ENCODE peak calls at places on chromosome 9, in six cellular contexts. R, C, W, G, D and L are unnamed samples.

GRCh38 chr9:128153117-128153946 is 4.1 kb downstream of the LCN2 start:
- DNase-seq in D (no peak), R (no peak), W (no peak), G (no peak), C (no peak), L (peak)

GRCh38 chr9:133558191-133559126 is 24.0 kb downstream of the ADAMTSL2 start:
- DNase-seq in D (peak), R (no peak), W (peak), C (no peak), G (no peak), L (peak)

GRCh38 chr9:107732781-107733529 is 243.4 kb upstream of the KLF4 start:
- DNase-seq in D (no peak), C (peak), R (no peak), W (no peak), G (peak), L (no peak)

GRCh38 chr9:26551971-26552370 is 340.6 kb downstream of the CAAP1 start:
- DNase-seq in C (no peak), G (no peak), D (no peak), R (no peak), W (no peak), L (no peak)

GRCh38 chr9:6997330-6997729 is 239.6 kb downstream of the KDM4C start:
- DNase-seq in W (no peak), D (no peak), R (no peak), C (no peak), G (no peak), L (no peak)

GRCh38 chr9:21570643-21571275 is 88.6 kb upstream of the IFNE start:
- DNase-seq in G (no peak), C (no peak), R (no peak), W (no peak), D (no peak), L (no peak)

GRCh38 chr9:92538541-92538940 is 2.8 kb upstream of the ECM2 start:
- DNase-seq in G (no peak), D (no peak), R (no peak), W (no peak), C (no peak), L (no peak)

GRCh38 chr9:125513634-125514413 is 193.2 kb downstream of the MAPKAP1 start:
- DNase-seq in R (no peak), D (no peak), W (peak), G (peak), C (peak), L (peak)

GRCh38 chr9:134882204-134882785 is 1.7 kb downstream of the FCN2 start:
- DNase-seq in D (no peak), W (no peak), C (no peak), R (no peak), G (no peak), L (no peak)

GRCh38 chr9:106393226-106393625 is 469.7 kb upstream of the ZNF462 start:
- DNase-seq in W (no peak), D (no peak), R (no peak), G (no peak), C (no peak), L (no peak)

GRCh38 chr9:99253772-99254431 is 31.8 kb downstream of the SEC61B start:
- DNase-seq in D (peak), C (no peak), R (peak), G (no peak), W (no peak), L (no peak)

GRCh38 chr9:38622083-38622674 is 1.8 kb upstream of the ANKRD18A start:
- DNase-seq in G (peak), C (no peak), R (no peak), W (peak), D (peak), L (peak)

GRCh38 chr9:76394896-76395244 is 644 bp upstream of the RFK start:
- DNase-seq in W (peak), C (peak), R (peak), D (peak), G (peak), L (peak)

GRCh38 chr9:98778711-98779530 is 17.4 kb downstream of the ANKS6 start:
- DNase-seq in R (no peak), C (no peak), D (no peak), G (no peak), W (no peak), L (no peak)

GRCh38 chr9:91949946-91950664 is at the start of gene ROR2:
- DNase-seq in W (peak), D (peak), C (peak), R (peak), G (peak), L (peak)

GRCh38 chr9:122225323-122226141 is 3.2 kb downstream of the LHX6 start:
- DNase-seq in C (no peak), G (no peak), D (no peak), R (no peak), W (no peak), L (no peak)

GRCh38 chr9:129562917-129563316 is 58.0 kb downstream of the C9orf50 start:
- DNase-seq in C (no peak), R (no peak), W (no peak), D (no peak), G (no peak), L (no peak)

GRCh38 chr9:112894699-112895098 is 4.0 kb upstream of the SLC46A2 start:
- DNase-seq in G (no peak), C (no peak), R (no peak), D (no peak), W (no peak), L (no peak)

GRCh38 chr9:107712390-107712789 is 222.8 kb upstream of the KLF4 start:
- DNase-seq in G (no peak), C (no peak), W (peak), D (no peak), R (no peak), L (no peak)

GRCh38 chr9:124769451-124770358 is 1.4 kb downstream of the NR6A1 start:
- DNase-seq in G (peak), R (no peak), W (peak), C (no peak), D (peak), L (peak)

GRCh38 chr9:101495810-101496209 is 37.8 kb upstream of the RNF20 start:
- DNase-seq in C (no peak), D (no peak), W (no peak), R (no peak), G (no peak), L (no peak)

GRCh38 chr9:106696804-106697203 is 166.2 kb upstream of the ZNF462 start:
- DNase-seq in G (no peak), C (no peak), W (no peak), R (no peak), D (no peak), L (no peak)

GRCh38 chr9:123617286-123617685 is 261.3 kb downstream of the CRB2 start:
- DNase-seq in G (no peak), C (no peak), W (peak), R (no peak), D (no peak), L (no peak)

GRCh38 chr9:121865884-121866283 is 214.4 kb downstream of the DAB2IP start:
- DNase-seq in R (no peak), G (no peak), D (no peak), C (no peak), W (no peak), L (no peak)

GRCh38 chr9:92066131-92066530 is 49.1 kb downstream of the SPTLC1 start:
- DNase-seq in R (no peak), C (no peak), G (no peak), W (no peak), D (no peak), L (no peak)

GRCh38 chr9:36091028-36091953 is 45.2 kb upstream of the GLIPR2 start:
- DNase-seq in D (no peak), R (no peak), G (peak), W (no peak), C (peak), L (peak)

GRCh38 chr9:35397923-35398322 is 92.0 kb upstream of the RUSC2 start:
- DNase-seq in C (no peak), G (no peak), D (no peak), R (no peak), W (no peak), L (no peak)

GRCh38 chr9:111163738-111164399 is 125.6 kb upstream of the LPAR1 start:
- DNase-seq in D (no peak), R (no peak), C (no peak), W (no peak), G (no peak), L (no peak)

GRCh38 chr9:86749530-86750275 is 197.6 kb downstream of the GAS1 start:
- DNase-seq in W (no peak), C (no peak), R (no peak), G (no peak), D (no peak), L (no peak)

GRCh38 chr9:80061096-80061495 is 489.3 kb downstream of the TLE4 start:
- DNase-seq in G (no peak), R (no peak), W (no peak), C (no peak), D (no peak), L (no peak)

GRCh38 chr9:21812945-21813568 is 10.6 kb downstream of the MTAP start:
- DNase-seq in W (peak), G (peak), D (peak), C (peak), R (peak), L (peak)

GRCh38 chr9:91580136-91580535 is 156.5 kb upstream of the NFIL3 start:
- DNase-seq in W (peak), G (no peak), D (no peak), R (no peak), C (no peak), L (no peak)

GRCh38 chr9:109923371-109923770 is 143.4 kb downstream of the PALM2AKAP2 start:
- DNase-seq in G (no peak), C (no peak), R (no peak), W (no peak), D (no peak), L (no peak)

GRCh38 chr9:78786794-78787193 is 489.9 kb downstream of the PSAT1 start:
- DNase-seq in R (no peak), G (no peak), W (no peak), C (no peak), D (no peak), L (no peak)

GRCh38 chr9:114958021-114958846 is 27.8 kb upstream of the TNFSF8 start:
- DNase-seq in R (no peak), G (no peak), W (no peak), C (no peak), D (peak), L (peak)

GRCh38 chr9:32589083-32589713 is 16.2 kb upstream of the NDUFB6 start:
- DNase-seq in W (peak), G (no peak), R (no peak), D (no peak), C (no peak), L (no peak)

GRCh38 chr9:28671000-28671399 is 1097.7 kb upstream of the C9orf72 start:
- DNase-seq in R (no peak), D (no peak), W (no peak), C (no peak), G (no peak), L (no peak)

GRCh38 chr9:106025449-106025848 is 331.1 kb downstream of the TMEM38B start:
- DNase-seq in D (no peak), C (no peak), R (no peak), W (peak), G (no peak), L (peak)